ENCODE peak calls at places on chromosomes 11 and 22, in four cellular contexts. One of them, this sample, is unnamed. For H3K9me3, the result is how much of the 10 kb centered on the place peaks cover.

GRCh38 chr11:28702871-28703270 is 594.7 kb downstream of the METTL15 start:
- DNase-seq in AG04450: no peak
- DNase-seq in tibial nerve: no peak
- DNase-seq in Panc1: no peak
- DNase-seq in this sample: no peak

GRCh38 chr11:105881027-105881426 is 141.0 kb downstream of the MSANTD4 start:
- DNase-seq in tibial nerve: no peak
- DNase-seq in AG04450: no peak
- DNase-seq in Panc1: no peak
- DNase-seq in this sample: no peak

GRCh38 chr11:61955031-61955415 is 4.9 kb downstream of the BEST1 start:
- DNase-seq in tibial nerve: peak
- DNase-seq in Panc1: no peak
- DNase-seq in AG04450: no peak
- DNase-seq in this sample: peak

GRCh38 chr22:30636226-30637077 is 871 bp downstream of the SLC35E4 start:
- DNase-seq in Panc1: no peak
- DNase-seq in AG04450: no peak
- DNase-seq in tibial nerve: no peak
- DNase-seq in this sample: peak

GRCh38 chr11:22340803-22341581 is 2.8 kb downstream of the SLC17A6 start:
- DNase-seq in Panc1: no peak
- DNase-seq in AG04450: no peak
- DNase-seq in tibial nerve: no peak
- DNase-seq in this sample: no peak

GRCh38 chr22:23079814-23080521 is 9.6 kb downstream of the GNAZ start:
- DNase-seq in AG04450: no peak
- DNase-seq in Panc1: no peak
- DNase-seq in tibial nerve: no peak
- DNase-seq in this sample: no peak

GRCh38 chr11:132539590-132540368 is 992.5 kb downstream of the OPCML start:
- DNase-seq in Panc1: no peak
- DNase-seq in AG04450: no peak
- DNase-seq in tibial nerve: no peak
- DNase-seq in this sample: no peak

GRCh38 chr11:76626921-76627391 is 43.6 kb downstream of the LRRC32 start:
- DNase-seq in tibial nerve: no peak
- DNase-seq in AG04450: no peak
- DNase-seq in Panc1: no peak
- DNase-seq in this sample: no peak

GRCh38 chr11:66264893-66265292 is 3.5 kb upstream of the RAB1B start:
- DNase-seq in Panc1: no peak
- DNase-seq in tibial nerve: no peak
- DNase-seq in AG04450: no peak
- DNase-seq in this sample: no peak

GRCh38 chr11:126403658-126404057 is 48.2 kb downstream of the ST3GAL4 start:
- DNase-seq in AG04450: no peak
- DNase-seq in tibial nerve: no peak
- DNase-seq in Panc1: no peak
- DNase-seq in this sample: no peak

GRCh38 chr11:134802116-134802515 is 390.1 kb upstream of the B3GAT1 start:
- DNase-seq in AG04450: no peak
- DNase-seq in tibial nerve: no peak
- DNase-seq in Panc1: no peak
- DNase-seq in this sample: no peak

GRCh38 chr11:34105957-34106504 is 602 bp downstream of the NAT10 start:
- DNase-seq in Panc1: peak
- DNase-seq in AG04450: no peak
- DNase-seq in tibial nerve: no peak
- DNase-seq in this sample: no peak

GRCh38 chr11:7547687-7548086 is 33.9 kb downstream of the PPFIBP2 start:
- DNase-seq in AG04450: no peak
- DNase-seq in Panc1: no peak
- DNase-seq in tibial nerve: no peak
- DNase-seq in this sample: no peak

GRCh38 chr11:35083181-35084061 is 55.5 kb upstream of the CD44 start:
- DNase-seq in Panc1: peak
- DNase-seq in AG04450: peak
- DNase-seq in tibial nerve: peak
- DNase-seq in this sample: peak

GRCh38 chr22:32237021-32237420 is 18.1 kb downstream of the SLC5A4 start:
- DNase-seq in AG04450: no peak
- DNase-seq in Panc1: no peak
- DNase-seq in tibial nerve: no peak
- DNase-seq in this sample: no peak

GRCh38 chr11:41281131-41281742 is 178.2 kb downstream of the LRRC4C start:
- DNase-seq in Panc1: no peak
- DNase-seq in AG04450: no peak
- DNase-seq in tibial nerve: no peak
- DNase-seq in this sample: no peak

GRCh38 chr11:60957188-60957587 is 5.2 kb upstream of the SLC15A3 start:
- DNase-seq in tibial nerve: no peak
- DNase-seq in AG04450: no peak
- DNase-seq in Panc1: no peak
- DNase-seq in this sample: no peak

GRCh38 chr11:119619665-119620064 is 109.3 kb downstream of the NECTIN1 start:
- DNase-seq in tibial nerve: no peak
- DNase-seq in AG04450: no peak
- DNase-seq in Panc1: no peak
- DNase-seq in this sample: no peak

GRCh38 chr11:107799245-107799859 is 59.2 kb downstream of the SLC35F2 start:
- DNase-seq in AG04450: peak
- DNase-seq in tibial nerve: peak
- DNase-seq in Panc1: peak
- DNase-seq in this sample: peak

GRCh38 chr22:41240377-41241132 is at the start of gene CHADL:
- DNase-seq in Panc1: no peak
- DNase-seq in tibial nerve: no peak
- DNase-seq in AG04450: no peak
- DNase-seq in this sample: no peak

GRCh38 chr22:19111584-19111983 is 10.6 kb downstream of the DGCR2 start:
- DNase-seq in tibial nerve: no peak
- DNase-seq in AG04450: no peak
- DNase-seq in Panc1: no peak
- DNase-seq in this sample: no peak

GRCh38 chr22:23796461-23796860 is 9.7 kb downstream of the SMARCB1 start:
- DNase-seq in Panc1: no peak
- DNase-seq in AG04450: no peak
- DNase-seq in tibial nerve: no peak
- DNase-seq in this sample: no peak

GRCh38 chr11:82865841-82866240 is 34.4 kb downstream of the PRCP start:
- DNase-seq in tibial nerve: no peak
- DNase-seq in Panc1: no peak
- DNase-seq in AG04450: no peak
- DNase-seq in this sample: no peak

GRCh38 chr22:20319041-20319744 is 667 bp downstream of the DGCR6L start:
- DNase-seq in Panc1: no peak
- DNase-seq in tibial nerve: no peak
- DNase-seq in AG04450: no peak
- DNase-seq in this sample: peak

GRCh38 chr11:20008190-20008801 is 152.0 kb downstream of the DBX1 start:
- DNase-seq in tibial nerve: no peak
- DNase-seq in Panc1: no peak
- DNase-seq in AG04450: no peak
- DNase-seq in this sample: no peak

GRCh38 chr22:48605125-48605524 is 1222.5 kb downstream of the BRD1 start:
- DNase-seq in Panc1: no peak
- DNase-seq in tibial nerve: no peak
- DNase-seq in AG04450: no peak
- DNase-seq in this sample: no peak

GRCh38 chr22:48606684-48607307 is 1220.9 kb downstream of the BRD1 start:
- DNase-seq in AG04450: no peak
- DNase-seq in Panc1: no peak
- DNase-seq in tibial nerve: no peak
- DNase-seq in this sample: no peak

GRCh38 chr22:48605856-48606255 is 1221.8 kb downstream of the BRD1 start:
- DNase-seq in tibial nerve: no peak
- DNase-seq in Panc1: no peak
- DNase-seq in AG04450: no peak
- DNase-seq in this sample: peak

GRCh38 chr22:48609279-48609865 is 1218.3 kb downstream of the BRD1 start:
- DNase-seq in AG04450: no peak
- DNase-seq in Panc1: no peak
- DNase-seq in tibial nerve: no peak
- DNase-seq in this sample: no peak

DNA sequence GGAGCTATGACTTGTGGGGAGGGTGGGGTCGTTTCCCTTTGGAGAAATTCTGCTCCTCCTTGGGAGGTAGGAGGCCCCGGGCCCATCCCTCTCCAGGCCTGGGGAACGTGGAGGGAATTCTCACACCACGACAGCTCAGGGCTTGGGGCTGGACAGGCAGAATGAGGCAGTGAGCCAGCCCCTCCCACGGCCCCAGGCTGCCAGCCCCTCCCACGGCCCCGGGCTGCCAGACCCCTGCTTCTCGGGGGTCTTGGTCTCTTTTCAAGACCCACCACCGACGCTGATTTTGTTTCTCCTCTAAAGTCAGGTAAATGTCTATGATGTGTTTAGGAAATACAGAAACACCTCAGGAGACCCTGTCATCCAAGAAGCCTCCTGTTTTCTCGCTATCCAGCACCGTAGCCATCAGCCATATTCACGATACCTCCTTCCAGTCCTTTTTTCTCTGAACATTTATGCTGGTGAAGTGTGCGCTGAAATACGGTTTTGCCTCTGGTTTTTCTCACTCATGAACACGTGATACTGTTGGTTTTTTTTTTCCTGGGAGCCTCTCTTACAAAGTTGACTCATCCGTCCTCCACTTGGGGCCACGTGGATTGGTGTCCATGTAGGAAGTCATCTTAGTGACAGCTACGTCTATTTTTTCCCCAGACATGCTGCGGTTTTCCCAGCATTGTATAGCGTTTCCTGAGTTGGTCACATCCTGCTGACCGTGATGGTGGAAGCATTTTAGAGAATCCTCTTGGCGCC is 1219.6 kb downstream of the BRD1 start:
- DNase-seq in AG04450: no peak
- DNase-seq in Panc1: no peak
- DNase-seq in tibial nerve: no peak
- DNase-seq in this sample: no peak
- H3K9me3 ChIP-seq in AG04450: half or more
- H3K9me3 ChIP-seq in Panc1: under half
- H3K9me3 ChIP-seq in tibial nerve: under half
- H3K9me3 ChIP-seq in this sample: under half

DNA sequence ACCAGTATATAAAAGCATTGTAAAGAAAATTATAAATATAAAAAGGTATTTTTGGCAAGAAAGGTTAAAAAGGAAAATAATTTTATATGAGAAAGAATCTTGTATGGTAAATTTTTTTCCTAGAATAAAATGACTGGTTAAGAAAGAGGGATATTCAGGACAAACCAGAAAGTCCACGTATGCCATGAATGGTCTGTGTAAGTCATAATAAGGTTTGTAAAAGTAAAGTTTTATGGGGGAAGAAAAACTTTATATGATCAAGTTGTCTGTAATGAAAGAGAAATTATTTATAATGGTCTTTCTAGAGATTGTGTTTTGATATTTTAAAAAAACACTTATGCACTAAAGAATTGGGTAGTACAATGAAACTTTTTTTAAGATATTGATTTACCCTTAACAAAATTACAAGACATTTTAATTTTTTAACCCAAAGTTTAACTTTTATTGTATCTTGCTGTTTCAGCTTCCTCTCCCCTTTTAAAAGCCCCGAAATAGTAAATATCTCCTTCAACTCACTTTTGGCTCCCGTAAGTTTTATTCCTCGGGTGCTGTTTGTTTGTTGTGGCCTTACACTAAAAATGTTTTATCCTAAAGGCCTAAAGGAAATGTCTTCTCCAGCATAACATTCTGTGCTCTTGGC is 47.7 kb downstream of the AMOTL1 start:
- DNase-seq in tibial nerve: no peak
- DNase-seq in AG04450: no peak
- DNase-seq in Panc1: no peak
- DNase-seq in this sample: no peak
- H3K9me3 ChIP-seq in tibial nerve: under half
- H3K9me3 ChIP-seq in AG04450: under half
- H3K9me3 ChIP-seq in Panc1: under half
- H3K9me3 ChIP-seq in this sample: under half

GRCh38 chr11:1415631-1416030 is 25.9 kb downstream of the BRSK2 start:
- DNase-seq in tibial nerve: no peak
- DNase-seq in AG04450: no peak
- DNase-seq in Panc1: no peak
- DNase-seq in this sample: no peak
- H3K9me3 ChIP-seq in tibial nerve: under half
- H3K9me3 ChIP-seq in AG04450: half or more
- H3K9me3 ChIP-seq in Panc1: under half
- H3K9me3 ChIP-seq in this sample: under half

GRCh38 chr22:47476226-47476625 is 713.8 kb downstream of the TBC1D22A start:
- DNase-seq in AG04450: no peak
- DNase-seq in tibial nerve: no peak
- DNase-seq in Panc1: no peak
- DNase-seq in this sample: no peak
- H3K9me3 ChIP-seq in AG04450: under half
- H3K9me3 ChIP-seq in tibial nerve: under half
- H3K9me3 ChIP-seq in Panc1: under half
- H3K9me3 ChIP-seq in this sample: under half

DNA sequence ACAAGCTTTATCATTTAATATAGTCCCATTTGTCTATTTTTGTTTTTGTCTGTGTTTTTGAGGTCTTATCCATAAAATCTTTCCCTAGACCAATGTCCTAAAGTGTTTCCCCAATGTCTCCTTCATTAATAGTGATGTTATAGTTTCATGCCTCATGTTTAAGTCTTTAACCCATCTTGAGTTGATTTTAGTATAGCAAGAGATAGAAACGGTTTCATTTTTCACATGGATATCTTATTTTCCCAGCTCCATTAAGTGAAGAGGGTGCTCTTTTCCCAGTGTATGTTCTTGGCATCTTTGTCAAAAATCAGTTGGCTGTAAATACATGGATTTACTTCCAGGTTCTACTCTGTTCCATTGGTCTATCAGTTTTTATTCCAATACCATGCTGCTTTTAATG is 58.2 kb downstream of the KCNQ1OT1 start:
- DNase-seq in AG04450: no peak
- DNase-seq in Panc1: no peak
- DNase-seq in tibial nerve: no peak
- DNase-seq in this sample: no peak
- H3K9me3 ChIP-seq in AG04450: under half
- H3K9me3 ChIP-seq in Panc1: under half
- H3K9me3 ChIP-seq in tibial nerve: under half
- H3K9me3 ChIP-seq in this sample: half or more

GRCh38 chr22:47423266-47423665 is 660.8 kb downstream of the TBC1D22A start:
- DNase-seq in Panc1: no peak
- DNase-seq in AG04450: no peak
- DNase-seq in tibial nerve: no peak
- DNase-seq in this sample: no peak

GRCh38 chr22:47420211-47420610 is 657.8 kb downstream of the TBC1D22A start:
- DNase-seq in AG04450: no peak
- DNase-seq in tibial nerve: no peak
- DNase-seq in Panc1: no peak
- DNase-seq in this sample: no peak

GRCh38 chr22:47423861-47424820 is 661.7 kb downstream of the TBC1D22A start:
- DNase-seq in Panc1: no peak
- DNase-seq in AG04450: no peak
- DNase-seq in tibial nerve: no peak
- DNase-seq in this sample: no peak

GRCh38 chr22:47422736-47423135 is 660.3 kb downstream of the TBC1D22A start:
- DNase-seq in AG04450: no peak
- DNase-seq in Panc1: no peak
- DNase-seq in tibial nerve: no peak
- DNase-seq in this sample: no peak

GRCh38 chr22:47421846-47422245 is 659.4 kb downstream of the TBC1D22A start:
- DNase-seq in tibial nerve: no peak
- DNase-seq in AG04450: no peak
- DNase-seq in Panc1: no peak
- DNase-seq in this sample: no peak
- H3K9me3 ChIP-seq in tibial nerve: under half
- H3K9me3 ChIP-seq in AG04450: under half
- H3K9me3 ChIP-seq in Panc1: under half
- H3K9me3 ChIP-seq in this sample: under half

This sample was measured in body of pancreas.